ENCODE peak calls at places on chromosomes 4 and X, in five cellular contexts. T, J, Z, W and D are unnamed samples.
A peak's percentile ranks its signal among the peaks of the same experiment; 100 is the strongest.

GRCh38 chr4:182578402-182578801 is 335.2 kb downstream of the TENM3 start:
- DNase-seq in Z (no peak), T (no peak), J (no peak), W (no peak), D (no peak)

GRCh38 chrX:134599173-134599914 is 58.9 kb downstream of the PLAC1 start:
- DNase-seq in J (no peak), W (no peak), T (no peak), Z (no peak), D (no peak)

GRCh38 chr4:16931336-16931735 is 32.9 kb upstream of the LDB2 start:
- DNase-seq in T (no peak), J (no peak), Z (no peak), W (no peak), D (no peak)

GRCh38 chr4:1746265-1746691 is 25.0 kb downstream of the TACC3 start:
- DNase-seq in W (peak; percentile 84), Z (peak; percentile 88), T (peak; percentile 56), J (peak; percentile 86), D (peak; percentile 44)

GRCh38 chr4:24179201-24179840 is 289.5 kb upstream of the PPARGC1A start:
- DNase-seq in W (no peak), T (no peak), J (no peak), Z (no peak), D (no peak)

GRCh38 chrX:69993494-69993893 is 56.2 kb downstream of the AWAT2 start:
- DNase-seq in T (no peak), J (no peak), W (no peak), Z (no peak), D (no peak)

GRCh38 chr4:182338731-182339130 is 95.5 kb downstream of the TENM3 start:
- DNase-seq in T (no peak), W (no peak), Z (no peak), J (no peak), D (no peak)

GRCh38 chr4:88802138-88802537 is 104.5 kb upstream of the NAP1L5 start:
- DNase-seq in W (no peak), Z (no peak), J (no peak), T (no peak), D (peak; percentile 21)

GRCh38 chr4:7394184-7394575 is 40.5 kb downstream of the PSAPL1 start:
- DNase-seq in W (no peak), Z (no peak), J (no peak), T (no peak), D (no peak)

GRCh38 chrX:20515841-20516461 is 249.2 kb upstream of the RPS6KA3 start:
- DNase-seq in T (no peak), J (no peak), W (no peak), Z (peak; percentile 43), D (no peak)

GRCh38 chrX:96244955-96245354 is 439.7 kb upstream of the DIAPH2 start:
- DNase-seq in T (no peak), Z (no peak), J (no peak), W (no peak), D (no peak)

GRCh38 chr4:126869967-126870366 is 762.8 kb upstream of the INTU start:
- DNase-seq in W (no peak), J (no peak), T (no peak), Z (no peak), D (no peak)

GRCh38 chrX:122512561-122513072 is 671.5 kb upstream of the GRIA3 start:
- DNase-seq in T (no peak), Z (no peak), W (no peak), J (no peak), D (no peak)

GRCh38 chrX:23333842-23334535 is 660 bp upstream of the PTCHD1 start:
- DNase-seq in J (peak; percentile 54), Z (no peak), W (no peak), T (peak; percentile 28), D (peak; percentile 61)

GRCh38 chrX:37918703-37919102 is 71.3 kb upstream of the DYNLT3 start:
- DNase-seq in J (no peak), W (no peak), Z (no peak), T (no peak), D (no peak)

GRCh38 chrX:68186552-68187262 is 246.6 kb downstream of the OPHN1 start:
- DNase-seq in W (no peak), T (no peak), J (no peak), Z (no peak), D (no peak)

GRCh38 chr4:6356076-6356560 is 86.5 kb downstream of the WFS1 start:
- DNase-seq in Z (no peak), W (no peak), T (no peak), J (no peak), D (no peak)

GRCh38 chr4:102774254-102774653 is 13.5 kb upstream of the MANBA start:
- DNase-seq in J (no peak), W (no peak), T (no peak), Z (no peak), D (no peak)

GRCh38 chr4:173448557-173448918 is 49.6 kb upstream of the SCRG1 start:
- DNase-seq in J (no peak), Z (no peak), T (no peak), W (no peak), D (peak; percentile 25)

GRCh38 chr4:15665738-15666365 is 10.7 kb upstream of the FBXL5 start:
- DNase-seq in T (no peak), J (no peak), Z (no peak), W (no peak), D (no peak)

GRCh38 chr4:112956458-112956857 is 93.0 kb upstream of the ANK2 start:
- DNase-seq in J (no peak), T (no peak), Z (no peak), W (no peak), D (no peak)

GRCh38 chr4:41363384-41363981 is 106.8 kb downstream of the UCHL1 start:
- DNase-seq in T (no peak), J (no peak), Z (no peak), W (no peak), D (no peak)

GRCh38 chr4:94595880-94596483 is 144.2 kb downstream of the PDLIM5 start:
- DNase-seq in J (peak; percentile 36), Z (no peak), W (no peak), T (peak; percentile 1), D (peak; percentile 10)

GRCh38 chrX:41333994-41334865 is at the start of gene DDX3X:
- DNase-seq in J (peak; percentile 99), T (peak; percentile 86), Z (peak; percentile 86), W (peak; percentile 76), D (peak; percentile 86)

GRCh38 chr4:187059031-187059430 is 335.4 kb upstream of the FAT1 start:
- DNase-seq in Z (no peak), J (no peak), W (no peak), T (no peak), D (no peak)

GRCh38 chr4:41437264-41437566 is 100.7 kb upstream of the LIMCH1 start:
- DNase-seq in W (no peak), T (no peak), Z (no peak), J (no peak), D (peak; percentile 23)

GRCh38 chr4:3810796-3811485 is 44.8 kb downstream of the ADRA2C start:
- DNase-seq in J (no peak), Z (no peak), W (no peak), T (no peak), D (no peak)

GRCh38 chr4:141759796-141760425 is 123.5 kb downstream of the IL15 start:
- DNase-seq in T (no peak), J (no peak), Z (no peak), W (no peak), D (no peak)

GRCh38 chrX:110310000-110310790 is 7.7 kb downstream of the AMMECR1 start:
- DNase-seq in W (no peak), T (peak; percentile 68), J (no peak), Z (no peak), D (no peak)

GRCh38 chr4:760616-761015 is 55.0 kb downstream of the PCGF3 start:
- DNase-seq in Z (no peak), W (no peak), J (no peak), T (no peak), D (no peak)

GRCh38 chr4:185128272-185129119 is 14.6 kb upstream of the SLC25A4 start:
- DNase-seq in W (peak; percentile 42), Z (no peak), J (peak; percentile 86), T (no peak), D (peak; percentile 85)

GRCh38 chr4:42927946-42928345 is 35.4 kb downstream of the GRXCR1 start:
- DNase-seq in W (no peak), J (no peak), Z (no peak), T (no peak), D (no peak)

GRCh38 chr4:53937918-53938317 is 126.5 kb downstream of the CHIC2 start:
- DNase-seq in W (no peak), T (no peak), J (no peak), Z (no peak), D (no peak)

GRCh38 chr4:168515222-168516011 is 18.6 kb downstream of the PALLD start:
- DNase-seq in Z (no peak), J (no peak), W (no peak), T (no peak), D (no peak)

GRCh38 chr4:187692626-187693025 is 302.9 kb upstream of the ZFP42 start:
- DNase-seq in J (no peak), W (no peak), T (no peak), Z (no peak), D (no peak)

GRCh38 chr4:112170451-112170993 is 25.3 kb downstream of the FAM241A start:
- DNase-seq in J (no peak), Z (no peak), T (no peak), W (no peak), D (no peak)

GRCh38 chrX:56733459-56734046 is 4.5 kb downstream of the NBDY start:
- DNase-seq in T (peak; percentile 64), J (peak; percentile 37), W (no peak), Z (peak; percentile 70), D (peak; percentile 83)